ENCODE peak calls at places on chromosomes 13 and 19, in five cellular contexts. One of them, this sample, is unnamed.

GRCh38 chr19:55461259-55461973 is at the start of gene ISOC2:
- DNase-seq in H4: peak; percentile 100
- DNase-seq in MV-4-11: peak; percentile 100
- DNase-seq in neural crest cell: peak; percentile 100
- DNase-seq in NCI-H524 treated with DMSO at 0.1 percent for 48 hours: peak; percentile 57
- DNase-seq in this sample: peak; percentile 100

GRCh38 chr13:49995535-49996165 is 1.2 kb upstream of the TRIM13 start:
- DNase-seq in H4: no peak
- DNase-seq in MV-4-11: peak; percentile 79
- DNase-seq in neural crest cell: no peak
- DNase-seq in NCI-H524 treated with DMSO at 0.1 percent for 48 hours: no peak
- DNase-seq in this sample: no peak

GRCh38 chr19:50975766-50976165 is 6.4 kb upstream of the KLK6 start:
- DNase-seq in H4: peak; percentile 52
- DNase-seq in MV-4-11: no peak
- DNase-seq in neural crest cell: no peak
- DNase-seq in NCI-H524 treated with DMSO at 0.1 percent for 48 hours: no peak
- DNase-seq in this sample: no peak

GRCh38 chr19:17328517-17329060 is 6.1 kb downstream of the ANO8 start:
- DNase-seq in H4: no peak
- DNase-seq in MV-4-11: no peak
- DNase-seq in neural crest cell: no peak
- DNase-seq in NCI-H524 treated with DMSO at 0.1 percent for 48 hours: no peak
- DNase-seq in this sample: no peak

GRCh38 chr19:36128392-36128736 is 11.5 kb upstream of the CAPNS1 start:
- DNase-seq in H4: no peak
- DNase-seq in MV-4-11: peak; percentile 89
- DNase-seq in neural crest cell: no peak
- DNase-seq in NCI-H524 treated with DMSO at 0.1 percent for 48 hours: no peak
- DNase-seq in this sample: no peak

GRCh38 chr19:16259385-16260159 is 61.9 kb downstream of the AP1M1 start:
- DNase-seq in H4: no peak
- DNase-seq in MV-4-11: peak; percentile 73
- DNase-seq in neural crest cell: no peak
- DNase-seq in NCI-H524 treated with DMSO at 0.1 percent for 48 hours: no peak
- DNase-seq in this sample: no peak

GRCh38 chr13:94079876-94080275 is 399.6 kb downstream of the DCT start:
- DNase-seq in H4: no peak
- DNase-seq in MV-4-11: no peak
- DNase-seq in neural crest cell: no peak
- DNase-seq in NCI-H524 treated with DMSO at 0.1 percent for 48 hours: no peak
- DNase-seq in this sample: no peak

GRCh38 chr13:98141938-98142426 is 912 bp upstream of the FARP1 start:
- DNase-seq in H4: no peak
- DNase-seq in MV-4-11: no peak
- DNase-seq in neural crest cell: no peak
- DNase-seq in NCI-H524 treated with DMSO at 0.1 percent for 48 hours: no peak
- DNase-seq in this sample: no peak

GRCh38 chr13:83007226-83007625 is 875.0 kb downstream of the SLITRK1 start:
- DNase-seq in H4: no peak
- DNase-seq in MV-4-11: peak; percentile 48
- DNase-seq in neural crest cell: no peak
- DNase-seq in NCI-H524 treated with DMSO at 0.1 percent for 48 hours: no peak
- DNase-seq in this sample: no peak

GRCh38 chr19:38211779-38212178 is 12.2 kb downstream of the DPF1 start:
- DNase-seq in H4: no peak
- DNase-seq in MV-4-11: no peak
- DNase-seq in neural crest cell: no peak
- DNase-seq in NCI-H524 treated with DMSO at 0.1 percent for 48 hours: no peak
- DNase-seq in this sample: no peak

GRCh38 chr19:37989855-37990254 is 82.8 kb downstream of the SIPA1L3 start:
- DNase-seq in H4: no peak
- DNase-seq in MV-4-11: no peak
- DNase-seq in neural crest cell: no peak
- DNase-seq in NCI-H524 treated with DMSO at 0.1 percent for 48 hours: no peak
- DNase-seq in this sample: no peak

GRCh38 chr13:50124536-50125305 is 109.5 kb downstream of the KCNRG start:
- DNase-seq in H4: peak; percentile 14
- DNase-seq in MV-4-11: no peak
- DNase-seq in neural crest cell: peak; percentile 72
- DNase-seq in NCI-H524 treated with DMSO at 0.1 percent for 48 hours: no peak
- DNase-seq in this sample: peak; percentile 87

GRCh38 chr19:3151563-3152430 is 16.0 kb downstream of the GNA15 start:
- DNase-seq in H4: no peak
- DNase-seq in MV-4-11: no peak
- DNase-seq in neural crest cell: no peak
- DNase-seq in NCI-H524 treated with DMSO at 0.1 percent for 48 hours: no peak
- DNase-seq in this sample: no peak

GRCh38 chr13:28411859-28412353 is 83.0 kb downstream of the FLT1 start:
- DNase-seq in H4: peak; percentile 11
- DNase-seq in MV-4-11: peak; percentile 12
- DNase-seq in neural crest cell: no peak
- DNase-seq in NCI-H524 treated with DMSO at 0.1 percent for 48 hours: no peak
- DNase-seq in this sample: no peak

GRCh38 chr13:62482351-62482750 is 1066.7 kb upstream of the PCDH20 start:
- DNase-seq in H4: peak; percentile 4
- DNase-seq in MV-4-11: no peak
- DNase-seq in neural crest cell: no peak
- DNase-seq in NCI-H524 treated with DMSO at 0.1 percent for 48 hours: no peak
- DNase-seq in this sample: no peak

GRCh38 chr19:55386515-55386947 is 799 bp downstream of the RPL28 start:
- DNase-seq in H4: no peak
- DNase-seq in MV-4-11: no peak
- DNase-seq in neural crest cell: no peak
- DNase-seq in NCI-H524 treated with DMSO at 0.1 percent for 48 hours: no peak
- DNase-seq in this sample: no peak

GRCh38 chr13:32530841-32531253 is 7.7 kb downstream of the N4BP2L2 start:
- DNase-seq in H4: peak; percentile 13
- DNase-seq in MV-4-11: no peak
- DNase-seq in neural crest cell: no peak
- DNase-seq in NCI-H524 treated with DMSO at 0.1 percent for 48 hours: no peak
- DNase-seq in this sample: no peak

GRCh38 chr13:96792736-96793444 is 201.4 kb downstream of the OXGR1 start:
- DNase-seq in H4: no peak
- DNase-seq in MV-4-11: no peak
- DNase-seq in neural crest cell: no peak
- DNase-seq in NCI-H524 treated with DMSO at 0.1 percent for 48 hours: no peak
- DNase-seq in this sample: no peak

GRCh38 chr13:22800726-22801401 is 379.9 kb upstream of the SGCG start:
- DNase-seq in H4: peak; percentile 8
- DNase-seq in MV-4-11: peak; percentile 97
- DNase-seq in neural crest cell: no peak
- DNase-seq in NCI-H524 treated with DMSO at 0.1 percent for 48 hours: no peak
- DNase-seq in this sample: no peak

GRCh38 chr13:81017525-81018152 is 676.7 kb upstream of the SPRY2 start:
- DNase-seq in H4: peak; percentile 29
- DNase-seq in MV-4-11: peak; percentile 27
- DNase-seq in neural crest cell: no peak
- DNase-seq in NCI-H524 treated with DMSO at 0.1 percent for 48 hours: no peak
- DNase-seq in this sample: no peak

GRCh38 chr13:69458013-69458412 is 649.6 kb upstream of the ATXN8OS start:
- DNase-seq in H4: no peak
- DNase-seq in MV-4-11: no peak
- DNase-seq in neural crest cell: no peak
- DNase-seq in NCI-H524 treated with DMSO at 0.1 percent for 48 hours: peak; percentile 25
- DNase-seq in this sample: no peak

GRCh38 chr19:1864480-1865171 is 1.2 kb upstream of the KLF16 start:
- DNase-seq in H4: peak; percentile 46
- DNase-seq in MV-4-11: peak; percentile 72
- DNase-seq in neural crest cell: peak; percentile 81
- DNase-seq in NCI-H524 treated with DMSO at 0.1 percent for 48 hours: no peak
- DNase-seq in this sample: peak; percentile 54

GRCh38 chr13:74443623-74444022 is 309.4 kb upstream of the KLF12 start:
- DNase-seq in H4: peak; percentile 3
- DNase-seq in MV-4-11: no peak
- DNase-seq in neural crest cell: no peak
- DNase-seq in NCI-H524 treated with DMSO at 0.1 percent for 48 hours: no peak
- DNase-seq in this sample: no peak

GRCh38 chr19:15732388-15732787 is 4.6 kb downstream of the OR10H2 start:
- DNase-seq in H4: no peak
- DNase-seq in MV-4-11: no peak
- DNase-seq in neural crest cell: no peak
- DNase-seq in NCI-H524 treated with DMSO at 0.1 percent for 48 hours: no peak
- DNase-seq in this sample: no peak

GRCh38 chr13:104315606-104316005 is 1249.4 kb upstream of the SLC10A2 start:
- DNase-seq in H4: peak; percentile 44
- DNase-seq in MV-4-11: no peak
- DNase-seq in neural crest cell: no peak
- DNase-seq in NCI-H524 treated with DMSO at 0.1 percent for 48 hours: no peak
- DNase-seq in this sample: no peak

GRCh38 chr19:36136975-36137686 is 2.7 kb upstream of the CAPNS1 start:
- DNase-seq in H4: peak; percentile 96
- DNase-seq in MV-4-11: peak; percentile 29
- DNase-seq in neural crest cell: no peak
- DNase-seq in NCI-H524 treated with DMSO at 0.1 percent for 48 hours: no peak
- DNase-seq in this sample: no peak

GRCh38 chr13:102195566-102196462 is 206.0 kb downstream of the FGF14 start:
- DNase-seq in H4: peak; percentile 39
- DNase-seq in MV-4-11: no peak
- DNase-seq in neural crest cell: no peak
- DNase-seq in NCI-H524 treated with DMSO at 0.1 percent for 48 hours: no peak
- DNase-seq in this sample: no peak

GRCh38 chr13:67147257-67148218 is 82.6 kb downstream of the PCDH9 start:
- DNase-seq in H4: peak; percentile 6
- DNase-seq in MV-4-11: no peak
- DNase-seq in neural crest cell: no peak
- DNase-seq in NCI-H524 treated with DMSO at 0.1 percent for 48 hours: no peak
- DNase-seq in this sample: no peak

GRCh38 chr13:98945863-98946605 is 31.8 kb downstream of the DOCK9 start:
- DNase-seq in H4: no peak
- DNase-seq in MV-4-11: no peak
- DNase-seq in neural crest cell: no peak
- DNase-seq in NCI-H524 treated with DMSO at 0.1 percent for 48 hours: no peak
- DNase-seq in this sample: no peak

GRCh38 chr19:1261512-1261862 is 7.6 kb upstream of the CIRBP start:
- DNase-seq in H4: no peak
- DNase-seq in MV-4-11: peak; percentile 19
- DNase-seq in neural crest cell: no peak
- DNase-seq in NCI-H524 treated with DMSO at 0.1 percent for 48 hours: no peak
- DNase-seq in this sample: no peak

GRCh38 chr13:46630419-46631183 is 77.6 kb downstream of the LRCH1 start:
- DNase-seq in H4: no peak
- DNase-seq in MV-4-11: no peak
- DNase-seq in neural crest cell: no peak
- DNase-seq in NCI-H524 treated with DMSO at 0.1 percent for 48 hours: peak; percentile 38
- DNase-seq in this sample: no peak

GRCh38 chr13:100349594-100349993 is 239.0 kb downstream of the GGACT start:
- DNase-seq in H4: no peak
- DNase-seq in MV-4-11: peak; percentile 28
- DNase-seq in neural crest cell: no peak
- DNase-seq in NCI-H524 treated with DMSO at 0.1 percent for 48 hours: no peak
- DNase-seq in this sample: no peak

GRCh38 chr13:65473199-65473598 is 1756.9 kb downstream of the PCDH9 start:
- DNase-seq in H4: no peak
- DNase-seq in MV-4-11: no peak
- DNase-seq in neural crest cell: no peak
- DNase-seq in NCI-H524 treated with DMSO at 0.1 percent for 48 hours: no peak
- DNase-seq in this sample: no peak

GRCh38 chr13:105979586-105979985 is 555.9 kb downstream of the EFNB2 start:
- DNase-seq in H4: no peak
- DNase-seq in MV-4-11: no peak
- DNase-seq in neural crest cell: no peak
- DNase-seq in NCI-H524 treated with DMSO at 0.1 percent for 48 hours: no peak
- DNase-seq in this sample: no peak

GRCh38 chr19:15551183-15552004 is 43.1 kb downstream of the CYP4F22 start:
- DNase-seq in H4: no peak
- DNase-seq in MV-4-11: no peak
- DNase-seq in neural crest cell: no peak
- DNase-seq in NCI-H524 treated with DMSO at 0.1 percent for 48 hours: no peak
- DNase-seq in this sample: peak; percentile 45